ENCODE peak calls at places on chromosomes 16 and 17, in four cellular contexts. V is psoas muscle, X is lower leg skin, A is tibial artery. I is an unnamed sample.

GRCh38 chr17:75348386-75349012 is 57.0 kb downstream of the GRB2 start:
- DNase-seq in V (no peak), X (no peak), A (no peak), I (no peak)

GRCh38 chr16:726438-727290 is at the start of the genes CCDC78 and HAGHL:
- DNase-seq in V (peak; percentile 62), A (no peak), X (no peak), I (no peak)

GRCh38 chr17:3475155-3475808 is 515 bp upstream of the ASPA start:
- DNase-seq in V (peak; percentile 43), X (peak; percentile 18), A (no peak), I (no peak)

GRCh38 chr17:55577687-55578086 is 66.4 kb upstream of the SMIM36 start:
- DNase-seq in V (no peak), X (no peak), A (no peak), I (no peak)

GRCh38 chr17:1644493-1645206 is 882 bp downstream of the SCARF1 start:
- DNase-seq in A (no peak), X (no peak), V (no peak), I (peak; percentile 33)

GRCh38 chr17:27657620-27658019 is 26.6 kb downstream of the LGALS9 start:
- DNase-seq in X (no peak), V (no peak), A (no peak), I (no peak)

GRCh38 chr16:26456074-26456473 is 610.7 kb upstream of the C16orf82 start:
- DNase-seq in X (no peak), V (no peak), A (no peak), I (no peak)

GRCh38 chr17:36647598-36647997 is 46.2 kb downstream of the MRM1 start:
- DNase-seq in A (no peak), V (no peak), X (no peak), I (no peak)

GRCh38 chr17:78826836-78827509 is 13.6 kb downstream of the USP36 start:
- DNase-seq in X (no peak), A (no peak), V (no peak), I (no peak)

GRCh38 chr16:79390481-79391051 is 210.0 kb downstream of the MAF start:
- DNase-seq in V (no peak), X (no peak), A (no peak), I (no peak)

GRCh38 chr16:69932228-69932627 is 18.9 kb upstream of the CLEC18A start:
- DNase-seq in V (no peak), X (no peak), A (no peak), I (no peak)

GRCh38 chr16:534089-534635 is 6.7 kb downstream of the CAPN15 start:
- DNase-seq in A (no peak), X (no peak), V (peak; percentile 75), I (no peak)

GRCh38 chr17:6162892-6163291 is 92.7 kb downstream of the WSCD1 start:
- DNase-seq in V (no peak), A (no peak), X (no peak), I (no peak)

GRCh38 chr16:27461483-27462171 is 59.7 kb downstream of the IL21R start:
- DNase-seq in V (no peak), X (no peak), A (no peak), I (no peak)

GRCh38 chr16:4376820-4377572 is 5.3 kb downstream of the VASN start:
- DNase-seq in A (peak; percentile 82), X (no peak), V (no peak), I (no peak)

GRCh38 chr17:61583242-61583641 is 7.8 kb downstream of the NACA2 start:
- DNase-seq in X (no peak), V (no peak), A (no peak), I (peak; percentile 75)

GRCh38 chr17:49108318-49108717 is 24.3 kb upstream of the B4GALNT2 start:
- DNase-seq in V (no peak), X (no peak), A (no peak), I (peak; percentile 69)

GRCh38 chr16:88395669-88396584 is 13.2 kb downstream of the ZNF469 start:
- DNase-seq in V (no peak), A (no peak), X (no peak), I (no peak)

GRCh38 chr17:59743842-59744241 is 36.4 kb downstream of the VMP1 start:
- DNase-seq in A (no peak), X (no peak), V (no peak), I (no peak)
- TF ChIP-seq CTCF in A (no peak), X (no peak), V (no peak), I (no peak)

GRCh38 chr16:52584354-52584840 is 37.5 kb upstream of the TOX3 start:
- DNase-seq in A (no peak), V (no peak), X (no peak), I (no peak)

GRCh38 chr16:52578829-52579193 is 31.9 kb upstream of the TOX3 start:
- DNase-seq in X (no peak), V (no peak), A (no peak), I (no peak)

GRCh38 chr16:52580488-52580887 is 33.5 kb upstream of the TOX3 start:
- DNase-seq in V (no peak), A (no peak), X (no peak), I (no peak)

GRCh38 chr16:52578007-52578828 is 31.3 kb upstream of the TOX3 start:
- DNase-seq in X (no peak), V (no peak), A (no peak), I (no peak)

DNA sequence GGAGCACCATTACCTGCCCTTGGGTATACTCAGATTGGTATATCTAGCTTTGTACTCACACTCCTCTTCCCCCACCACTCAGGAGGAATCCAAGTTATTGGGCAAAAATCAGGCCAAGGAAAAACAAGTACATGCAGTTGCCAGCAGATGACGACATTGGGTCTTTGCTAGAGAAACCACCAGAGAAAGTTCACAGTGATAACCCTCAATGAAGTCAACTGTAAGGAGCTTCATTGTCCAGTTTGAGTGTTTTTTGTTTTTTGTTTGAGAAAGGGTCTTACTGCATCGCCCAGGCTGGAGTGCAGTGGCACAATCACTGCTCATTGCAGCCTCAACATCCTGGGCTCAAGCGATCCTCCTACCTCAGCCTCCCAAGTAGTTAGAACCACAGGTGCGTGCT is 34.6 kb upstream of the TOX3 start:
- DNase-seq in X (no peak), A (no peak), V (no peak), I (no peak)
- TF ChIP-seq CTCF in X (no peak), A (no peak), V (no peak), I (no peak)

DNA sequence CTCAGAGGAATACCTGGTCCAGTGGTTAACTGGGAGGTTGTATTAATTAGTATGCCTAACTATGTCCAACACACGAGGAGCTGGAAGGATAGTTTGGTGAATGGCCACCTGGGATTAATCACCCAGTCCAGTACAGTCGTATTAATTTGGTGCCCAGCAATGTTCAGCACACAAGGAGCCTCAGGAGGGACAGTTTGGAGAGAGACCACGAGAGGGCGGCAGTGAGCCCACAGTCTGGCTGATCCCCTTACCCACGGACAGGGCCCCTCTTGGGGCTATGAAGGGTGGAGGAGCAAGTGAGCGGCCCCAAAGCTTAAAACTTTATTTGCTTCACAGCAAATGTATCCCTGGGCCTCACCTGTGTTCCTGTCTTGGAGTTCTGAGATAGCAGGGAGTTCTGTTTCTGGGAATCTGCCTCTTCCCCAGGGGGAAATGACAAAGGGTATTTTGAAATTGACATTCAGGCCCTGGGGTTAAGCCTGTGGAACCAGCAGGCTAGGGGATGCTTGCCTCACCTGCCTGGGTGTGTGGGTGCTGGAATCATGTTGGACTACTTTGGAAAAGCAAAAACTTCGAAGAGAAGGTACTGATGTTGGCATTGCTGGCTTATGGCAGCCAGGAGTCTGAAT is 227.4 kb upstream of the ASIC2 start:
- DNase-seq in A (peak; percentile 68), X (no peak), V (peak; percentile 18), I (no peak)
- TF ChIP-seq CTCF in A (peak; percentile 55), X (no peak), V (peak; percentile 36), I (peak; percentile 62)

GRCh38 chr17:67737145-67737544 is 19.4 kb downstream of the NOL11 start:
- DNase-seq in X (no peak), A (no peak), V (no peak), I (no peak)
- TF ChIP-seq CTCF in X (no peak), A (no peak), V (no peak), I (no peak)

DNA sequence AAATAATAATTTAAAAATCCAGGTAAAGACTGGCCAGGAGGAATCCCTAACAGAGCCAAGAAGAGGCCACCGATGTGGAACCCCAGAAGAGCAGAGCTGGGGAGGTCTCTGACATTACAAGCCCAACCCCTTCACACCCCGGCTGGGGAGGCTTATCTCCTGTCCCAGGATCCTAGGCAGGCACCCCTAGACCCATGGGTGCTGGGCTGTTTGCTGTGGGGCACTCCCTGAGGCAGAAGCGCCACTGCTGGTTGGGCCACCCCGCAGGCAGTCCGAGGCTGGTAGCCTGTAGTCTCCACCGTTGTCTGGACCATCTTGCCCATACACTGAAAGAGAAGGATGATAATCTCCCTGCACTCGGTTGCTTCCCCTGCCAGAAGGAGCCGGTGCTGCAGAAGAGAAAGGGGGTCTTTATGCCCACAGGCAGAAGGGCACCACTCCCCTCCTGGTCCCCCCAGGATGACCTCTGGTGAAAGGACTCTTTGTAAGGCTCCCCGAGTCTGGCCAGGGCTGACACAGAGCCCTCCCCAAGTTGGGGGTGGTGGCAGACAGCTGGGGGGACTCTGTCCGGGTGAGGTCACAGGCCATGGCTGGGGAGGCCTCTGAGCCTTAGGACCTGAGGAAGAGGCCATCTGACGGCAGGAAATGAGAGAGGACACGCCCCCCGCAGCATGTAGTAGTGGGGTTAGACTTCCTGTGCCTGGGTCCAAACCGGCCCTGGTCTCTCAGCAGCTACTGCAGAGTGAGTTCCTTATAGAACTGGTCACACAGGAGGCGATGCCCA is 34.2 kb downstream of the CFAP20 start:
- DNase-seq in X (no peak), V (no peak), A (no peak), I (no peak)
- TF ChIP-seq CTCF in X (no peak), V (no peak), A (no peak), I (no peak)

DNA sequence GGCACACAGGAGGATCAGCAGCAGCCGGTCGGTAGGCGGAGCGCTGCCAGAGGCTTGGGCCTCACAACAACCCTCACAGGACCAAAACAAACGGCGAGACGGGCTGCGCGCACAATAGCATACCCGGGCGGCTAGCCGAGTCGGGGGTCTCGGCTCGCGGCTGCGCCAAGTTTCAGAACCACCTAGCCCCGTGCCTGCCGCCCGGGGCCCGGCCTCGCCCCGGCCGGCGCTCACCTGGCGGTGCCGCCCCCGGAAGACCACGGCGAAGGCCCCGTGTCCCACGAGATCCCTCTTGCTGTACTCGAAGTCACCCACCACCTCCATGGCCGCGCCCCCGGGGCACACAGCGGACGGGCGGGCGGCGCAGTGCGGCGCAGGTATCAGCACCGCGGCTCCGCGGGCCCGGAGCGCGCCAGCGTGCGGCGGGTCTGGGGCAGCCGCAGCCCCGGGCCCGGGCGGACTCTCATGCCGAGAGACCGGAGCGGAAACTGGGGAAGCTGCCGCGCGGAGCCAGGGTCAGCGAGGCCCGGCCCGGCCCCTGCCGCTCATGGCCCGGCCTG is 562 bp downstream of the ULK2 start:
- DNase-seq in X (no peak), A (peak; percentile 86), V (peak; percentile 36), I (peak; percentile 27)
- TF ChIP-seq CTCF in X (no peak), A (no peak), V (no peak), I (peak; percentile 62)